ENCODE peak calls at places on chromosomes 4 and X, in four cellular contexts. F, B, M and H are unnamed samples.

GRCh38 chrX:110404376-110404775 is 45.7 kb downstream of the RTL9 start:
- DNase-seq in F (no peak), B (no peak), M (no peak), H (no peak)

GRCh38 chr4:64417974-64418373 is 8.7 kb upstream of the TECRL start:
- DNase-seq in F (no peak), B (no peak), M (no peak), H (no peak)

GRCh38 chr4:2395038-2395437 is 23.4 kb downstream of the ZFYVE28 start:
- DNase-seq in F (no peak), B (peak), M (no peak), H (no peak)

GRCh38 chrX:69163936-69164741 is 1.1 kb downstream of the PJA1 start:
- DNase-seq in F (peak), B (peak), M (peak), H (no peak)

GRCh38 chr4:59969909-59970308 is 1230.2 kb upstream of the ADGRL3 start:
- DNase-seq in F (no peak), B (no peak), M (no peak), H (no peak)

GRCh38 chrX:11364835-11365234 is 71.6 kb downstream of the AMELX start:
- DNase-seq in F (no peak), B (no peak), M (no peak), H (no peak)

GRCh38 chr4:108037884-108038283 is 48.2 kb downstream of the HADH start:
- DNase-seq in F (no peak), B (no peak), M (no peak), H (no peak)

GRCh38 chr4:41258783-41259182 is 2.1 kb downstream of the UCHL1 start:
- DNase-seq in F (no peak), B (peak), M (no peak), H (no peak)

GRCh38 chr4:114386637-114387233 is 211.9 kb upstream of the UGT8 start:
- DNase-seq in F (no peak), B (peak), M (no peak), H (no peak)

GRCh38 chr4:81499840-81500239 is 28.1 kb upstream of the RASGEF1B start:
- DNase-seq in F (no peak), B (no peak), M (no peak), H (no peak)